ENCODE peak calls at places on chromosome 20, in nine cellular contexts. C, E, B, M, N, K, Q, G and S are unnamed samples.

GRCh38 chr20:63461364-63461763 is 11.1 kb downstream of the KCNQ2 start:
- DNase-seq in B (no peak), N (no peak), E (peak), G (no peak), Q (peak), K (no peak), C (no peak), M (no peak), S (no peak)

GRCh38 chr20:20368414-20369352 is 779 bp downstream of the INSM1 start:
- DNase-seq in G (no peak), N (no peak), B (no peak), K (no peak), Q (peak), E (peak), M (peak), C (no peak), S (no peak)

GRCh38 chr20:21048841-21049273 is 57.3 kb downstream of the LINC00237 start:
- DNase-seq in K (peak), N (peak), B (peak), M (peak), Q (peak), C (no peak), E (peak), G (no peak), S (no peak)

GRCh38 chr20:47453167-47453782 is 48.4 kb upstream of the NCOA3 start:
- DNase-seq in G (no peak), Q (no peak), K (no peak), E (peak), B (peak), N (no peak), M (peak), C (peak), S (peak)

GRCh38 chr20:6828794-6829423 is 61.4 kb downstream of the BMP2 start:
- DNase-seq in E (peak), C (peak), N (no peak), Q (peak), K (peak), G (no peak), B (peak), M (peak), S (peak)

GRCh38 chr20:47099749-47100515 is 205.3 kb downstream of the EYA2 start:
- DNase-seq in Q (no peak), N (no peak), K (peak), C (peak), M (no peak), G (no peak), B (no peak), E (peak), S (no peak)

GRCh38 chr20:17648306-17648646 is 33.8 kb downstream of the RRBP1 start:
- DNase-seq in N (no peak), Q (no peak), B (no peak), G (no peak), C (no peak), K (peak), M (no peak), E (no peak), S (no peak)

GRCh38 chr20:50788045-50788867 is 6.6 kb upstream of the BCAS4 start:
- DNase-seq in K (no peak), N (no peak), M (no peak), G (no peak), E (peak), Q (no peak), B (no peak), C (peak), S (peak)

GRCh38 chr20:24766143-24766527 is 182.9 kb upstream of the CST7 start:
- DNase-seq in C (no peak), M (no peak), K (no peak), Q (no peak), N (no peak), E (no peak), B (no peak), G (no peak), S (no peak)

GRCh38 chr20:58550661-58551060 is 35.5 kb upstream of the APCDD1L start:
- DNase-seq in N (no peak), G (no peak), B (no peak), Q (no peak), K (no peak), E (peak), M (no peak), C (peak), S (no peak)

GRCh38 chr20:60630609-60631008 is 621.5 kb upstream of the CDH4 start:
- DNase-seq in K (no peak), G (peak), C (no peak), N (no peak), M (no peak), B (no peak), E (no peak), Q (no peak), S (no peak)

GRCh38 chr20:2984028-2984501 is 59.4 kb upstream of the GNRH2 start:
- DNase-seq in Q (no peak), E (peak), K (no peak), M (no peak), G (no peak), N (no peak), C (no peak), B (no peak), S (no peak)

GRCh38 chr20:63756648-63756991 is 17.0 kb downstream of the SLC2A4RG start:
- DNase-seq in B (no peak), E (no peak), G (no peak), Q (no peak), C (no peak), M (no peak), K (no peak), N (no peak), S (no peak)

GRCh38 chr20:13101276-13101675 is 92.5 kb downstream of the SPTLC3 start:
- DNase-seq in K (no peak), B (no peak), M (no peak), N (no peak), E (no peak), G (no peak), Q (no peak), C (no peak), S (no peak)

GRCh38 chr20:58389324-58389967 is 417 bp downstream of the VAPB start:
- DNase-seq in G (no peak), Q (peak), E (peak), B (peak), M (peak), K (no peak), C (no peak), N (no peak), S (no peak)

GRCh38 chr20:10462516-10462915 is 27.4 kb downstream of the SLX4IP start:
- DNase-seq in Q (no peak), E (no peak), K (no peak), M (no peak), G (no peak), C (no peak), N (no peak), B (no peak), S (no peak)

GRCh38 chr20:23270427-23270911 is 80.1 kb upstream of the NXT1 start:
- DNase-seq in E (peak), C (no peak), G (no peak), K (peak), B (no peak), N (no peak), Q (no peak), M (no peak), S (peak)

GRCh38 chr20:21053002-21053762 is 53.0 kb downstream of the LINC00237 start:
- DNase-seq in B (no peak), K (no peak), E (no peak), Q (peak), C (no peak), N (no peak), M (no peak), G (no peak), S (no peak)

GRCh38 chr20:45433316-45433715 is 17.4 kb downstream of the PIGT start:
- DNase-seq in B (peak), K (peak), C (peak), E (peak), Q (peak), M (no peak), G (no peak), N (no peak), S (no peak)

GRCh38 chr20:52410182-52410647 is 218.6 kb upstream of the ZFP64 start:
- DNase-seq in B (no peak), G (no peak), N (peak), Q (no peak), M (peak), C (peak), K (peak), E (peak), S (no peak)

GRCh38 chr20:59120491-59120890 is 43.1 kb upstream of the ZNF831 start:
- DNase-seq in B (no peak), C (no peak), G (no peak), Q (no peak), K (no peak), E (no peak), M (peak), N (no peak), S (no peak)

GRCh38 chr20:44807684-44808056 is 2.7 kb downstream of the RIMS4 start:
- DNase-seq in K (no peak), B (no peak), C (no peak), E (no peak), Q (no peak), M (no peak), G (no peak), N (no peak), S (no peak)

GRCh38 chr20:24064092-24064491 is 75.5 kb upstream of the GGTLC1 start:
- DNase-seq in K (no peak), N (no peak), G (no peak), Q (no peak), E (no peak), C (no peak), M (no peak), B (no peak), S (no peak)

GRCh38 chr20:20802328-20802727 is 89.9 kb upstream of the RALGAPA2 start:
- DNase-seq in N (no peak), E (no peak), B (no peak), K (peak), C (no peak), M (no peak), Q (no peak), G (no peak), S (no peak)

GRCh38 chr20:41126719-41127118 is 10.6 kb upstream of the PLCG1 start:
- DNase-seq in G (no peak), E (no peak), Q (no peak), M (no peak), B (no peak), N (no peak), C (no peak), K (no peak), S (no peak)